ENCODE peak calls at places on chromosomes 12 and 14, in four cellular contexts. P is stimulated activated naive CD8-positive, alpha-beta T cell treated with anti-CD3 and anti-CD28 coated beads, Interleukin-15, amount 100 ng/mL, for 72 hours; T is lower lobe of right lung; M is activated T-cell treated with anti-CD3 and anti-CD28 coated beads, Interleukin-2, amount 50 U/mL, for 4 hours. R is an unnamed sample.

GRCh38 chr14:34043627-34044372 is 92.9 kb upstream of the EGLN3 start:
- ATAC-seq in P (peak; percentile 99), M (peak; percentile 93), T (peak; percentile 32), R (peak; percentile 51)

GRCh38 chr14:77868552-77869300 is 68.8 kb downstream of the ADCK1 start:
- ATAC-seq in M (no peak), T (no peak), P (no peak), R (no peak)

GRCh38 chr14:83838221-83838620 is 1691.7 kb upstream of the FLRT2 start:
- ATAC-seq in T (no peak), M (no peak), P (no peak), R (no peak)

GRCh38 chr14:68608235-68608962 is 184.5 kb downstream of the ZFP36L1 start:
- ATAC-seq in M (no peak), P (no peak), T (peak; percentile 61), R (peak; percentile 48)

GRCh38 chr14:67232066-67232465 is 9.2 kb upstream of the PALS1 start:
- ATAC-seq in M (no peak), P (no peak), T (no peak), R (no peak)

GRCh38 chr14:82075566-82075965 is 541.9 kb upstream of the SEL1L start:
- ATAC-seq in M (no peak), T (no peak), P (no peak), R (no peak)

GRCh38 chr12:108508243-108508642 is 6.8 kb upstream of the FICD start:
- ATAC-seq in P (peak; percentile 87), T (no peak), M (peak; percentile 80), R (peak; percentile 54)

GRCh38 chr14:36091096-36091495 is 85.4 kb downstream of the PTCSC3 start:
- ATAC-seq in P (no peak), M (no peak), T (peak; percentile 90), R (no peak)

GRCh38 chr14:83316356-83316755 is 1782.7 kb upstream of the SEL1L start:
- ATAC-seq in M (no peak), P (no peak), T (no peak), R (no peak)

GRCh38 chr12:49297695-49298060 is 2.7 kb downstream of the PRPH start:
- ATAC-seq in T (no peak), P (peak; percentile 10), M (peak; percentile 3), R (no peak)

GRCh38 chr12:111393700-111394275 is 11.9 kb upstream of the SH2B3 start:
- ATAC-seq in P (no peak), T (peak; percentile 86), M (no peak), R (no peak)

GRCh38 chr14:56005580-56006053 is 112.6 kb upstream of the PELI2 start:
- ATAC-seq in P (no peak), T (no peak), M (no peak), R (peak; percentile 39)

GRCh38 chr12:105089817-105090216 is 5.6 kb upstream of the ALDH1L2 start:
- ATAC-seq in P (no peak), T (no peak), M (no peak), R (no peak)

GRCh38 chr14:24943024-24943423 is 106.9 kb downstream of the STXBP6 start:
- ATAC-seq in P (no peak), M (no peak), T (peak; percentile 37), R (no peak)

GRCh38 chr12:52191841-52192791 is at the start of gene KRT80:
- ATAC-seq in T (peak; percentile 88), P (peak; percentile 62), M (no peak), R (no peak)

GRCh38 chr12:53737951-53738833 is 10.9 kb upstream of the CALCOCO1 start:
- ATAC-seq in P (peak; percentile 41), T (peak; percentile 46), M (peak; percentile 54), R (peak; percentile 37)

GRCh38 chr14:45798659-45799058 is 545.7 kb upstream of the MIS18BP1 start:
- ATAC-seq in P (no peak), M (no peak), T (no peak), R (no peak)

GRCh38 chr14:67835596-67835995 is 16.0 kb downstream of the RAD51B start:
- ATAC-seq in P (no peak), T (no peak), M (no peak), R (no peak)

GRCh38 chr14:101797785-101798342 is 36.4 kb downstream of the PPP2R5C start:
- ATAC-seq in T (no peak), P (no peak), M (no peak), R (no peak)

GRCh38 chr14:21058903-21059302 is 1.3 kb downstream of the RNASE8 start:
- ATAC-seq in M (no peak), P (no peak), T (no peak), R (no peak)

GRCh38 chr12:124295431-124296058 is 652 bp downstream of the RFLNA start:
- ATAC-seq in P (peak; percentile 54), M (no peak), T (no peak), R (no peak)

GRCh38 chr12:123856681-123857080 is 94.6 kb downstream of the DNAH10 start:
- ATAC-seq in T (no peak), M (no peak), P (no peak), R (no peak)

GRCh38 chr14:89486505-89486904 is 69.5 kb upstream of the FOXN3 start:
- ATAC-seq in P (no peak), T (peak; percentile 51), M (no peak), R (no peak)